ENCODE peak calls at places on chromosomes 5 and 9, in nine cellular contexts. L, N, J, B, U, V, R, A and O are unnamed samples.

GRCh38 chr5:60668715-60669304 is 31.2 kb downstream of the DEPDC1B start:
- DNase-seq in L (peak; percentile 15), N (peak; percentile 28), J (peak; percentile 58), B (peak; percentile 56), U (no peak), V (no peak), R (no peak), A (no peak), O (peak; percentile 76)

GRCh38 chr5:19928556-19929421 is 59.2 kb downstream of the CDH18 start:
- DNase-seq in L (peak; percentile 3), N (peak; percentile 93), J (no peak), B (peak; percentile 68), U (no peak), V (no peak), R (no peak), A (no peak), O (peak; percentile 83)

GRCh38 chr9:73141282-73141681 is 10.4 kb upstream of the ANXA1 start:
- DNase-seq in L (no peak), N (no peak), J (no peak), B (no peak), U (no peak), V (no peak), R (no peak), A (no peak), O (peak; percentile 74)

GRCh38 chr5:127824126-127824525 is 120.9 kb downstream of the CCDC192 start:
- DNase-seq in L (no peak), N (no peak), J (no peak), B (no peak), U (no peak), V (no peak), R (no peak), A (no peak), O (peak; percentile 51)

GRCh38 chr5:126122942-126123341 is 300.3 kb upstream of the GRAMD2B start:
- DNase-seq in L (no peak), N (peak; percentile 52), J (no peak), B (peak; percentile 9), U (no peak), V (no peak), R (no peak), A (no peak), O (no peak)

GRCh38 chr9:86795047-86795437 is 152.3 kb downstream of the GAS1 start:
- DNase-seq in L (no peak), N (no peak), J (no peak), B (no peak), U (no peak), V (peak; percentile 84), R (no peak), A (no peak), O (peak; percentile 47)

GRCh38 chr9:121240394-121241145 is 27.4 kb upstream of the GSN start:
- DNase-seq in L (no peak), N (no peak), J (no peak), B (no peak), U (no peak), V (no peak), R (no peak), A (no peak), O (peak; percentile 51)

GRCh38 chr5:10689391-10690081 is 71.5 kb downstream of the DAP start:
- DNase-seq in L (peak; percentile 64), N (no peak), J (peak; percentile 40), B (peak; percentile 36), U (peak; percentile 33), V (no peak), R (no peak), A (no peak), O (peak; percentile 34)

GRCh38 chr9:2469681-2470141 is 151.9 kb upstream of the VLDLR start:
- DNase-seq in L (no peak), N (peak; percentile 40), J (peak; percentile 14), B (peak; percentile 51), U (no peak), V (no peak), R (no peak), A (no peak), O (no peak)

GRCh38 chr5:86824642-86825041 is 206.9 kb downstream of the COX7C start:
- DNase-seq in L (no peak), N (no peak), J (no peak), B (no peak), U (no peak), V (no peak), R (no peak), A (no peak), O (no peak)

GRCh38 chr5:112681481-112681908 is 56.2 kb upstream of the APC start:
- DNase-seq in L (no peak), N (no peak), J (no peak), B (peak; percentile 16), U (no peak), V (no peak), R (no peak), A (no peak), O (no peak)

GRCh38 chr5:141560141-141560540 is 58.7 kb downstream of the DIAPH1 start:
- DNase-seq in L (no peak), N (peak; percentile 73), J (no peak), B (peak; percentile 42), U (no peak), V (no peak), R (no peak), A (no peak), O (peak; percentile 46)

GRCh38 chr9:115437418-115437817 is 319.5 kb upstream of the TNC start:
- DNase-seq in L (no peak), N (no peak), J (no peak), B (no peak), U (no peak), V (no peak), R (no peak), A (no peak), O (no peak)

GRCh38 chr9:112166176-112167140 is 8.6 kb downstream of the SUSD1 start:
- DNase-seq in L (peak; percentile 51), N (peak; percentile 98), J (no peak), B (peak; percentile 59), U (no peak), V (no peak), R (no peak), A (no peak), O (peak; percentile 76)

GRCh38 chr5:79868271-79868670 is 122.8 kb downstream of the MTX3 start:
- DNase-seq in L (no peak), N (no peak), J (no peak), B (no peak), U (no peak), V (no peak), R (no peak), A (no peak), O (no peak)

GRCh38 chr5:145324767-145325479 is 510.2 kb downstream of the PRELID2 start:
- DNase-seq in L (no peak), N (no peak), J (no peak), B (peak; percentile 2), U (no peak), V (no peak), R (no peak), A (no peak), O (peak; percentile 84)

GRCh38 chr5:180098526-180098925 is 27.0 kb upstream of the RNF130 start:
- DNase-seq in L (no peak), N (no peak), J (no peak), B (no peak), U (no peak), V (no peak), R (no peak), A (no peak), O (no peak)

GRCh38 chr9:11743356-11743755 is 949.8 kb upstream of the TYRP1 start:
- DNase-seq in L (no peak), N (no peak), J (no peak), B (no peak), U (no peak), V (no peak), R (no peak), A (no peak), O (no peak)

GRCh38 chr5:174532453-174533126 is 191.8 kb upstream of the MSX2 start:
- DNase-seq in L (peak; percentile 93), N (peak; percentile 93), J (no peak), B (peak; percentile 97), U (peak; percentile 55), V (peak; percentile 87), R (no peak), A (peak; percentile 78), O (peak; percentile 96)

GRCh38 chr9:90219548-90220118 is 423.0 kb downstream of the DIRAS2 start:
- DNase-seq in L (peak; percentile 28), N (no peak), J (peak; percentile 19), B (no peak), U (no peak), V (no peak), R (no peak), A (no peak), O (no peak)

GRCh38 chr5:147906326-147907095 is at the start of gene C5orf46:
- DNase-seq in L (no peak), N (peak; percentile 89), J (no peak), B (peak; percentile 47), U (no peak), V (no peak), R (no peak), A (no peak), O (peak; percentile 70)

GRCh38 chr9:117678882-117679281 is 25.3 kb upstream of the TLR4 start:
- DNase-seq in L (no peak), N (peak; percentile 64), J (no peak), B (no peak), U (no peak), V (no peak), R (no peak), A (no peak), O (no peak)

GRCh38 chr5:140298183-140298601 is 4.7 kb downstream of the PFDN1 start:
- DNase-seq in L (no peak), N (peak; percentile 72), J (no peak), B (peak; percentile 32), U (no peak), V (no peak), R (no peak), A (no peak), O (peak; percentile 40)

GRCh38 chr9:97990259-97990658 is 7.1 kb downstream of the ANP32B start:
- DNase-seq in L (peak; percentile 63), N (peak; percentile 46), J (no peak), B (peak; percentile 67), U (no peak), V (no peak), R (no peak), A (no peak), O (peak; percentile 82)
- H3K4me1 ChIP-seq in L (peaks cover 86% of the 10 kb centered on the region), N (peaks cover 35% of the 10 kb centered on the region), J (peaks cover 83% of the 10 kb centered on the region), B (peaks cover 12% of the 10 kb centered on the region), U (no peaks in the 10 kb centered on the region), V (peaks cover 95% of the 10 kb centered on the region), R (peaks cover 80% of the 10 kb centered on the region), A (peaks cover 72% of the 10 kb centered on the region), O (peaks cover 29% of the 10 kb centered on the region)

GRCh38 chr5:134223406-134224251 is 2.2 kb downstream of the PPP2CA start:
- DNase-seq in L (no peak), N (no peak), J (no peak), B (no peak), U (no peak), V (no peak), R (no peak), A (no peak), O (peak; percentile 56)
- H3K4me3 ChIP-seq in L (peak overlapping the region; percentile 78), N (peak overlapping the region; percentile 99), J (peak overlapping the region; percentile 93), B (peak overlapping the region; percentile 93), U (peak overlapping the region; percentile 99), V (peak overlapping the region; percentile 94), R (peak overlapping the region; percentile 9), A (peak overlapping the region; percentile 78), O (peak overlapping the region; percentile 94)

GRCh38 chr5:133238426-133239205 is 186.8 kb downstream of the HSPA4 start:
- DNase-seq in L (no peak), N (no peak), J (no peak), B (no peak), U (no peak), V (no peak), R (no peak), A (peak; percentile 36), O (no peak)
- H3K4me1 ChIP-seq in L (peaks cover 43% of the 10 kb centered on the region), N (peaks cover 29% of the 10 kb centered on the region), J (no peaks in the 10 kb centered on the region), B (no peaks in the 10 kb centered on the region), U (peaks cover 3% of the 10 kb centered on the region), V (peaks cover 14% of the 10 kb centered on the region), R (no peaks in the 10 kb centered on the region), A (peaks cover 12% of the 10 kb centered on the region), O (peaks cover 3% of the 10 kb centered on the region)

GRCh38 chr9:38687389-38687842 is 32.5 kb downstream of the FAM240B start:
- DNase-seq in L (peak; percentile 58), N (peak; percentile 54), J (no peak), B (peak; percentile 61), U (no peak), V (peak; percentile 81), R (no peak), A (no peak), O (peak; percentile 44)
- H3K4me3 ChIP-seq in L (peak overlapping the region; percentile 27), N (no peak overlapping the region), J (no peak overlapping the region), B (no peak overlapping the region), U (no peak overlapping the region), V (peak overlapping the region; percentile 23), R (peak overlapping the region; percentile 11), A (peak overlapping the region; percentile 23), O (no peak overlapping the region)